ENCODE peak calls at places on chromosomes 16 and 17, in four cellular contexts. One of them, this sample, is unnamed.

GRCh38 chr17:76304226-76305134 is 3.6 kb downstream of the QRICH2 start:
- DNase-seq in CD4-positive, alpha-beta T cell: no peak
- DNase-seq in heart right ventricle: no peak
- DNase-seq in lower lobe of right lung: no peak
- DNase-seq in this sample: no peak

GRCh38 chr17:35895602-35896001 is 15.4 kb upstream of the CCL5 start:
- DNase-seq in heart right ventricle: no peak
- DNase-seq in lower lobe of right lung: no peak
- DNase-seq in CD4-positive, alpha-beta T cell: no peak
- DNase-seq in this sample: peak; percentile 78

GRCh38 chr16:2585651-2586081 is 47.8 kb downstream of the PDPK1 start:
- DNase-seq in CD4-positive, alpha-beta T cell: no peak
- DNase-seq in heart right ventricle: no peak
- DNase-seq in lower lobe of right lung: no peak
- DNase-seq in this sample: no peak

GRCh38 chr17:2388020-2388704 is 12.7 kb downstream of the MNT start:
- DNase-seq in heart right ventricle: no peak
- DNase-seq in CD4-positive, alpha-beta T cell: no peak
- DNase-seq in lower lobe of right lung: no peak
- DNase-seq in this sample: no peak

GRCh38 chr16:4194661-4195060 is 47.2 kb downstream of the SRL start:
- DNase-seq in CD4-positive, alpha-beta T cell: no peak
- DNase-seq in lower lobe of right lung: no peak
- DNase-seq in heart right ventricle: no peak
- DNase-seq in this sample: no peak

GRCh38 chr17:50331085-50331791 is 14.7 kb upstream of the XYLT2 start:
- DNase-seq in CD4-positive, alpha-beta T cell: no peak
- DNase-seq in lower lobe of right lung: no peak
- DNase-seq in heart right ventricle: no peak
- DNase-seq in this sample: no peak

GRCh38 chr16:89194340-89195311 is 5.7 kb downstream of the SLC22A31 start:
- DNase-seq in heart right ventricle: no peak
- DNase-seq in lower lobe of right lung: peak; percentile 45
- DNase-seq in CD4-positive, alpha-beta T cell: no peak
- DNase-seq in this sample: no peak

GRCh38 chr16:74984194-74984669 is 691 bp downstream of the WDR59 start:
- DNase-seq in CD4-positive, alpha-beta T cell: no peak
- DNase-seq in lower lobe of right lung: no peak
- DNase-seq in heart right ventricle: no peak
- DNase-seq in this sample: peak; percentile 50

GRCh38 chr16:66486773-66487579 is 59.9 kb downstream of the BEAN1 start:
- DNase-seq in lower lobe of right lung: no peak
- DNase-seq in CD4-positive, alpha-beta T cell: no peak
- DNase-seq in heart right ventricle: no peak
- DNase-seq in this sample: peak; percentile 97

GRCh38 chr16:73418746-73419145 is 370.8 kb upstream of the ZFHX3 start:
- DNase-seq in CD4-positive, alpha-beta T cell: no peak
- DNase-seq in lower lobe of right lung: no peak
- DNase-seq in heart right ventricle: no peak
- DNase-seq in this sample: no peak

GRCh38 chr17:63703029-63703428 is 3.1 kb upstream of the LIMD2 start:
- DNase-seq in CD4-positive, alpha-beta T cell: no peak
- DNase-seq in heart right ventricle: no peak
- DNase-seq in lower lobe of right lung: no peak
- DNase-seq in this sample: no peak

GRCh38 chr16:17828012-17828411 is 357.3 kb upstream of the XYLT1 start:
- DNase-seq in heart right ventricle: no peak
- DNase-seq in CD4-positive, alpha-beta T cell: no peak
- DNase-seq in lower lobe of right lung: no peak
- DNase-seq in this sample: no peak

GRCh38 chr16:11297492-11298142 is 16.5 kb upstream of the PRM1 start:
- DNase-seq in lower lobe of right lung: peak; percentile 87
- DNase-seq in CD4-positive, alpha-beta T cell: peak; percentile 71
- DNase-seq in heart right ventricle: peak; percentile 76
- DNase-seq in this sample: no peak

GRCh38 chr17:28249706-28250105 is 69.3 kb upstream of the TMEM97 start:
- DNase-seq in heart right ventricle: no peak
- DNase-seq in lower lobe of right lung: no peak
- DNase-seq in CD4-positive, alpha-beta T cell: no peak
- DNase-seq in this sample: no peak

GRCh38 chr16:30924086-30924714 is 828 bp downstream of the FBXL19 start:
- DNase-seq in lower lobe of right lung: peak; percentile 57
- DNase-seq in CD4-positive, alpha-beta T cell: no peak
- DNase-seq in heart right ventricle: peak; percentile 35
- DNase-seq in this sample: no peak

GRCh38 chr17:10384175-10384574 is 11.4 kb upstream of the MYH13 start:
- DNase-seq in heart right ventricle: no peak
- DNase-seq in CD4-positive, alpha-beta T cell: no peak
- DNase-seq in lower lobe of right lung: no peak
- DNase-seq in this sample: no peak

GRCh38 chr17:49817993-49818392 is 29.5 kb downstream of the KAT7 start:
- DNase-seq in lower lobe of right lung: no peak
- DNase-seq in heart right ventricle: no peak
- DNase-seq in CD4-positive, alpha-beta T cell: peak; percentile 64
- DNase-seq in this sample: no peak

GRCh38 chr16:15946257-15947044 is 3.0 kb upstream of the ABCC1 start:
- DNase-seq in CD4-positive, alpha-beta T cell: no peak
- DNase-seq in lower lobe of right lung: no peak
- DNase-seq in heart right ventricle: no peak
- DNase-seq in this sample: no peak

GRCh38 chr16:2148714-2149629 is 547 bp downstream of the RAB26 start:
- DNase-seq in heart right ventricle: no peak
- DNase-seq in lower lobe of right lung: no peak
- DNase-seq in CD4-positive, alpha-beta T cell: no peak
- DNase-seq in this sample: no peak

GRCh38 chr16:56643080-56643778 is 4.8 kb downstream of the MT1A start:
- DNase-seq in heart right ventricle: peak; percentile 77
- DNase-seq in lower lobe of right lung: peak; percentile 87
- DNase-seq in CD4-positive, alpha-beta T cell: peak; percentile 61
- DNase-seq in this sample: peak; percentile 83

GRCh38 chr17:36936455-36936934 is 780 bp upstream of the LHX1 start:
- DNase-seq in lower lobe of right lung: no peak
- DNase-seq in heart right ventricle: no peak
- DNase-seq in CD4-positive, alpha-beta T cell: no peak
- DNase-seq in this sample: peak; percentile 8

GRCh38 chr16:58259995-58260394 is 34.8 kb downstream of the PRSS54 start:
- DNase-seq in heart right ventricle: no peak
- DNase-seq in lower lobe of right lung: no peak
- DNase-seq in CD4-positive, alpha-beta T cell: no peak
- DNase-seq in this sample: no peak

GRCh38 chr16:9415588-9415987 is 324.1 kb downstream of the HAPSTR1 start:
- DNase-seq in lower lobe of right lung: no peak
- DNase-seq in CD4-positive, alpha-beta T cell: no peak
- DNase-seq in heart right ventricle: no peak
- DNase-seq in this sample: no peak

GRCh38 chr17:62653002-62653830 is 25.7 kb downstream of the MRC2 start:
- DNase-seq in CD4-positive, alpha-beta T cell: peak; percentile 44
- DNase-seq in lower lobe of right lung: peak; percentile 81
- DNase-seq in heart right ventricle: peak; percentile 75
- DNase-seq in this sample: peak; percentile 48

GRCh38 chr16:89633064-89633631 is 19.7 kb downstream of the DPEP1 start:
- DNase-seq in lower lobe of right lung: no peak
- DNase-seq in CD4-positive, alpha-beta T cell: no peak
- DNase-seq in heart right ventricle: no peak
- DNase-seq in this sample: no peak

GRCh38 chr16:80719573-80719972 is 84.8 kb downstream of the CDYL2 start:
- DNase-seq in CD4-positive, alpha-beta T cell: no peak
- DNase-seq in lower lobe of right lung: no peak
- DNase-seq in heart right ventricle: no peak
- DNase-seq in this sample: no peak

GRCh38 chr16:68265078-68265925 is 976 bp downstream of the SLC7A6 start:
- DNase-seq in lower lobe of right lung: peak; percentile 79
- DNase-seq in heart right ventricle: peak; percentile 39
- DNase-seq in CD4-positive, alpha-beta T cell: peak; percentile 21
- DNase-seq in this sample: peak; percentile 97

GRCh38 chr16:7150230-7150629 is 182.4 kb upstream of the RBFOX1 start:
- DNase-seq in CD4-positive, alpha-beta T cell: no peak
- DNase-seq in lower lobe of right lung: no peak
- DNase-seq in heart right ventricle: no peak
- DNase-seq in this sample: no peak

GRCh38 chr16:14958323-14958600 is 16.6 kb upstream of the PDXDC1 start:
- DNase-seq in CD4-positive, alpha-beta T cell: no peak
- DNase-seq in lower lobe of right lung: no peak
- DNase-seq in heart right ventricle: no peak
- DNase-seq in this sample: no peak

GRCh38 chr16:50879873-50880695 is 138.2 kb downstream of the CYLD start:
- DNase-seq in CD4-positive, alpha-beta T cell: no peak
- DNase-seq in heart right ventricle: no peak
- DNase-seq in lower lobe of right lung: no peak
- DNase-seq in this sample: peak; percentile 13

GRCh38 chr16:12002447-12003006 is 26.0 kb downstream of the SNX29 start:
- DNase-seq in CD4-positive, alpha-beta T cell: no peak
- DNase-seq in heart right ventricle: no peak
- DNase-seq in lower lobe of right lung: no peak
- DNase-seq in this sample: peak; percentile 42

GRCh38 chr16:69404275-69404805 is 18.5 kb upstream of the TERF2 start:
- DNase-seq in lower lobe of right lung: no peak
- DNase-seq in CD4-positive, alpha-beta T cell: no peak
- DNase-seq in heart right ventricle: no peak
- DNase-seq in this sample: peak; percentile 47

GRCh38 chr16:55479560-55480197 is 681 bp downstream of the MMP2 start:
- DNase-seq in lower lobe of right lung: no peak
- DNase-seq in CD4-positive, alpha-beta T cell: no peak
- DNase-seq in heart right ventricle: no peak
- DNase-seq in this sample: no peak
- H3K27ac ChIP-seq in lower lobe of right lung: peak overlapping the region; percentile 81
- H3K27ac ChIP-seq in CD4-positive, alpha-beta T cell: no peak overlapping the region
- H3K27ac ChIP-seq in heart right ventricle: peak overlapping the region; percentile 92
- H3K27ac ChIP-seq in this sample: peak overlapping the region; percentile 96

DNA sequence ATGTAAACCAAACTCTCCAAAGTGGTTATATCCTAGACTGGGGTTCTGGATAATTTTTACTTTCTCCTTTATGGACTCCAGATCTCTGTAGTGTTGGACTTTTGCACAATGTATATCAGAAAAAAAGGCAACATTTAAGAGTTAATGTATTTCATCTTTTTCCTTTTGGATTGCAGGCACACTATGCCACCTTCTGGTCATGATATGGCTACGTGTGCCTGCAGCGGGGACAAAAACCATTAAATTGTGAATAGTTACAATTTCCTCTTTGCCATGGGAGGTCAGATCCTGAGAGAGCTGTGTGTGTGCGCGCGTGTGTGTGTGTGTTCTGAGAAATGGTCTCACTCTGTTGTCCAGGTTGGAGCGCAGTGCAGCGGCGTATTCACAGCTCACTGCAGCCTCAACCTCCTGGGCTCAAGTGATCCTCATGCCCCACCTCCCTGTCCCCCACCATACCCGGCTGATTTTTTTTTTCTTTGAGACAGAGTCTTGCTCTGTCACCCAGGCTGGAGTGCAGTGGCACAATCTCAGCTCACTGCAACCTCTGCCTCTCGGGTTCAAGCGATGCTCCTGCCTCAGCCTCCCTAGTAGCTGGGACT is 4.3 kb upstream of the SGF29 start:
- DNase-seq in CD4-positive, alpha-beta T cell: peak; percentile 5
- DNase-seq in lower lobe of right lung: no peak
- DNase-seq in heart right ventricle: no peak
- DNase-seq in this sample: no peak
- H3K27ac ChIP-seq in CD4-positive, alpha-beta T cell: no peak overlapping the region
- H3K27ac ChIP-seq in lower lobe of right lung: no peak overlapping the region
- H3K27ac ChIP-seq in heart right ventricle: no peak overlapping the region
- H3K27ac ChIP-seq in this sample: no peak overlapping the region

DNA sequence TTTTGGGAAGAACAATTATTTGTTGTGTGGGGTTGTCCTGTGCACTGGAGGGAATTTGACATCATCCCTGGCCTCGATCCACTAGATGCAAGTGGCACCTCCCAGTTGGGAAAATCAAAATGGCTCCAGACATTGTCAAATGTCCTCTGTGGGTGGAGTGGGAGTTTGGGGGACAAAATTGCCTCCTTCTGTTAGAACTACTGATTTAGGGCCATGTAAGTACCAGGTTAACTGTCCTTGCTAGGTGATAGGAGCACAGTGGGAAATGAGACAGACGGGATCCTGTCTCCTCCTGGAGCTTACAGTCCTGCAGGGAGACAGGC is 56.8 kb downstream of the ARHGAP23 start:
- DNase-seq in CD4-positive, alpha-beta T cell: no peak
- DNase-seq in lower lobe of right lung: no peak
- DNase-seq in heart right ventricle: no peak
- DNase-seq in this sample: no peak
- H3K27ac ChIP-seq in CD4-positive, alpha-beta T cell: no peak overlapping the region
- H3K27ac ChIP-seq in lower lobe of right lung: peak overlapping the region; percentile 7
- H3K27ac ChIP-seq in heart right ventricle: peak overlapping the region; percentile 10
- H3K27ac ChIP-seq in this sample: no peak overlapping the region

GRCh38 chr17:980406-981291 is 1.1 kb upstream of the NXN start:
- DNase-seq in CD4-positive, alpha-beta T cell: peak; percentile 80
- DNase-seq in lower lobe of right lung: peak; percentile 78
- DNase-seq in heart right ventricle: peak; percentile 59
- DNase-seq in this sample: peak; percentile 82
- H3K27ac ChIP-seq in CD4-positive, alpha-beta T cell: peak overlapping the region; percentile 21
- H3K27ac ChIP-seq in lower lobe of right lung: peak overlapping the region; percentile 68
- H3K27ac ChIP-seq in heart right ventricle: peak overlapping the region; percentile 84
- H3K27ac ChIP-seq in this sample: peak overlapping the region; percentile 42

GRCh38 chr16:22764662-22765302 is 49.2 kb upstream of the HS3ST2 start:
- DNase-seq in lower lobe of right lung: no peak
- DNase-seq in CD4-positive, alpha-beta T cell: no peak
- DNase-seq in heart right ventricle: no peak
- DNase-seq in this sample: no peak

GRCh38 chr16:22762486-22762885 is 51.5 kb upstream of the HS3ST2 start:
- DNase-seq in lower lobe of right lung: no peak
- DNase-seq in heart right ventricle: no peak
- DNase-seq in CD4-positive, alpha-beta T cell: no peak
- DNase-seq in this sample: no peak

DNA sequence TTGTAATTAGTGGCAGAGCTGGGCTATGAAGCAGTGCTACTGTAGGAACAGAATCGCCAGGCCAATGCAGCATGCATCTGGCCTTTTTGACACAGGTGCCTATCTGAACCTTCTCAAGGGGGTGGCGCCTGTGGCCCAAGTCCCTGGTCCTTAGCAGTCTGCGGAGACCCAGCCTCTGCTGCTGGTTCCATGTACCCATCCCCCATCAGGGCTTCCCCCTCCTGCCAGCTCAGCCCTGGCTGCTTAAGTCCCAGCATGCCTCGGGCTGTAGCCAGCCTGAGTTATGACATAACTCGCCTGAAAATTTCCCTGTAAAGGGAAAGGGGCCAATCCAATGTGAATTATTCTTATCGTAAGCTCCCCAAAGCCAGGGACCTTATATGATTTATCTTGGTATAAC is 50.3 kb upstream of the HS3ST2 start:
- DNase-seq in lower lobe of right lung: no peak
- DNase-seq in heart right ventricle: no peak
- DNase-seq in CD4-positive, alpha-beta T cell: no peak
- DNase-seq in this sample: no peak
- H3K27ac ChIP-seq in lower lobe of right lung: no peak overlapping the region
- H3K27ac ChIP-seq in heart right ventricle: no peak overlapping the region
- H3K27ac ChIP-seq in CD4-positive, alpha-beta T cell: no peak overlapping the region
- H3K27ac ChIP-seq in this sample: no peak overlapping the region

This sample was measured in trophoblast cell.